ENCODE peak calls at places on chromosomes 4 and X, in six cellular contexts. Y is AG10803, S is pancreas, J is ovary, M is body of pancreas, L is lower lobe of right lung. X is an unnamed sample.

GRCh38 chr4:108058685-108059440 is 69.2 kb downstream of the HADH start:
- DNase-seq in Y (peak), S (no peak), J (no peak), M (no peak), L (no peak), X (peak)

GRCh38 chr4:156190606-156191005 is 236.9 kb upstream of the CTSO start:
- DNase-seq in Y (peak), S (no peak), J (no peak), M (no peak), L (no peak), X (peak)

GRCh38 chr4:187961171-187961570 is 34.4 kb upstream of the ZFP42 start:
- DNase-seq in Y (no peak), S (no peak), J (no peak), M (no peak), L (no peak), X (no peak)

GRCh38 chr4:8272472-8273428 is 3.2 kb downstream of the HTRA3 start:
- DNase-seq in Y (peak), S (peak), J (peak), M (no peak), L (no peak), X (no peak)

GRCh38 chr4:147094228-147094627 is 148.6 kb upstream of the TTC29 start:
- DNase-seq in Y (no peak), S (no peak), J (no peak), M (no peak), L (no peak), X (no peak)

GRCh38 chrX:68942141-68942540 is 113.3 kb downstream of the EFNB1 start:
- DNase-seq in Y (no peak), S (no peak), J (no peak), M (peak), L (no peak), X (no peak)

GRCh38 chr4:40134206-40134917 is 62.5 kb upstream of the RHOH start:
- DNase-seq in Y (no peak), S (no peak), J (no peak), M (no peak), L (no peak), X (no peak)

GRCh38 chr4:186904104-186904503 is 180.4 kb upstream of the FAT1 start:
- DNase-seq in Y (peak), S (no peak), J (no peak), M (no peak), L (no peak), X (peak)

GRCh38 chr4:62135565-62136156 is 935.5 kb downstream of the ADGRL3 start:
- DNase-seq in Y (no peak), S (no peak), J (no peak), M (no peak), L (no peak), X (no peak)

GRCh38 chr4:57093816-57094481 is 16.2 kb downstream of the IGFBP7 start:
- DNase-seq in Y (no peak), S (no peak), J (no peak), M (no peak), L (no peak), X (no peak)

GRCh38 chr4:76665139-76665538 is 230.1 kb downstream of the SHROOM3 start:
- DNase-seq in Y (peak), S (no peak), J (no peak), M (peak), L (peak), X (peak)

GRCh38 chr4:176268963-176269362 is at the start of gene ASB5:
- DNase-seq in Y (no peak), S (no peak), J (no peak), M (no peak), L (no peak), X (no peak)

GRCh38 chr4:173528378-173529321 is 1.4 kb downstream of the HAND2 start:
- DNase-seq in Y (peak), S (peak), J (peak), M (no peak), L (no peak), X (peak)

GRCh38 chr4:108881190-108881589 is 118.3 kb upstream of the ETNPPL start:
- DNase-seq in Y (peak), S (no peak), J (no peak), M (no peak), L (no peak), X (peak)

GRCh38 chr4:150230556-150230955 is 152.3 kb downstream of the DCLK2 start:
- DNase-seq in Y (no peak), S (no peak), J (no peak), M (no peak), L (no peak), X (no peak)

GRCh38 chrX:48154796-48155195 is 24.4 kb downstream of the SPACA5B start:
- DNase-seq in Y (no peak), S (no peak), J (no peak), M (no peak), L (no peak), X (no peak)

GRCh38 chrX:129781134-129782014 is 1.6 kb downstream of the SASH3 start:
- DNase-seq in Y (no peak), S (no peak), J (no peak), M (no peak), L (peak), X (no peak)

GRCh38 chr4:32789026-32789608 is 2068.9 kb downstream of the PCDH7 start:
- DNase-seq in Y (no peak), S (no peak), J (no peak), M (no peak), L (no peak), X (peak)

GRCh38 chrX:97547873-97548578 is 664.3 kb downstream of the RPA4 start:
- DNase-seq in Y (peak), S (no peak), J (no peak), M (no peak), L (no peak), X (peak)

GRCh38 chrX:155745792-155746191 is 133.0 kb upstream of the TMLHE start:
- DNase-seq in Y (peak), S (no peak), J (peak), M (peak), L (no peak), X (peak)

GRCh38 chr4:1008840-1009646 is 2.4 kb upstream of the FGFRL1 start:
- DNase-seq in Y (no peak), S (peak), J (no peak), M (peak), L (peak), X (no peak)

GRCh38 chr4:52718123-52718522 is 33.1 kb downstream of the ERVMER34-1 start:
- DNase-seq in Y (no peak), S (no peak), J (no peak), M (no peak), L (no peak), X (peak)

GRCh38 chr4:20297800-20298199 is 46.1 kb downstream of the SLIT2 start:
- DNase-seq in Y (no peak), S (no peak), J (no peak), M (no peak), L (no peak), X (no peak)

GRCh38 chr4:101066586-101066985 is 280.7 kb downstream of the PPP3CA start:
- DNase-seq in Y (no peak), S (no peak), J (no peak), M (no peak), L (no peak), X (no peak)

GRCh38 chr4:1238676-1239000 is 10.3 kb downstream of the CTBP1 start:
- DNase-seq in Y (no peak), S (peak), J (no peak), M (no peak), L (peak), X (no peak)

GRCh38 chr4:169071781-169072180 is 61.7 kb upstream of the CBR4 start:
- DNase-seq in Y (peak), S (no peak), J (no peak), M (no peak), L (no peak), X (no peak)

GRCh38 chr4:72857787-72858186 is 211.7 kb downstream of the COX18 start:
- DNase-seq in Y (peak), S (no peak), J (no peak), M (no peak), L (no peak), X (peak)

GRCh38 chr4:122826596-122827257 is at the start of gene FGF2:
- DNase-seq in Y (peak), S (peak), J (peak), M (peak), L (peak), X (peak)

GRCh38 chr4:35286434-35286833 is 957.9 kb downstream of the ARAP2 start:
- DNase-seq in Y (no peak), S (no peak), J (no peak), M (no peak), L (no peak), X (no peak)

GRCh38 chr4:168480991-168481588 is 798 bp upstream of the DDX60L start:
- DNase-seq in Y (peak), S (no peak), J (peak), M (peak), L (no peak), X (peak)

GRCh38 chr4:128416921-128417320 is 129.3 kb upstream of the PGRMC2 start:
- DNase-seq in Y (peak), S (no peak), J (no peak), M (no peak), L (no peak), X (peak)

GRCh38 chr4:108473163-108473720 is 147.1 kb upstream of the RPL34 start:
- DNase-seq in Y (no peak), S (no peak), J (no peak), M (no peak), L (no peak), X (peak)

GRCh38 chrX:100685997-100686305 is 42.0 kb downstream of the SRPX2 start:
- DNase-seq in Y (no peak), S (no peak), J (no peak), M (no peak), L (no peak), X (no peak)

GRCh38 chr4:150176559-150176958 is 98.3 kb downstream of the DCLK2 start:
- DNase-seq in Y (peak), S (no peak), J (no peak), M (no peak), L (no peak), X (peak)

GRCh38 chr4:172830295-172830764 is 338.3 kb upstream of the GALNT7 start:
- DNase-seq in Y (no peak), S (no peak), J (no peak), M (no peak), L (no peak), X (peak)

GRCh38 chrX:105114554-105115130 is 105.9 kb downstream of the TEX13A start:
- DNase-seq in Y (no peak), S (no peak), J (no peak), M (no peak), L (no peak), X (no peak)

GRCh38 chrX:38600089-38600755 is 38.9 kb downstream of the TSPAN7 start:
- DNase-seq in Y (no peak), S (no peak), J (no peak), M (no peak), L (no peak), X (no peak)

DNA sequence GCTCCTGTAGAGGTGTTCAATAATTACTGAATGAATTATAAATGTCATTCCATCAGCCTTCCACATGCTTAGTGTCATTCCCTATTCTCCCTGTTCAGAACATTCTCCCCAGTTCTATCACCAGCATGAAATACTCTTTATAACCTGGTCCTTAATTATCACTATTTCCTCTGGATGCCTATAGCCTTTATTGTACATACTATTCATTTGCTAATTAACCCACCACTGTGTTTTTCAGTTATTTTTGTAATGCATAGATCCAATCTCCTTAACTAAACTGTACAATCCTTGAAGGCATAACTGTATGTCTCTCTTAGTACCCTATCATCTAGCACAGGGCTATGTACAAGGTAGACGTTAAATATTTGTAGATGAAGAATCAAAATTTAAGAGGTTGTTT is 1.2 kb downstream of the ABCB7 start:
- DNase-seq in Y (no peak), S (no peak), J (no peak), M (no peak), L (no peak), X (no peak)
- H3K4me3 ChIP-seq in Y (no peak), S (no peak), J (no peak), M (no peak), L (no peak), X (no peak)

DNA sequence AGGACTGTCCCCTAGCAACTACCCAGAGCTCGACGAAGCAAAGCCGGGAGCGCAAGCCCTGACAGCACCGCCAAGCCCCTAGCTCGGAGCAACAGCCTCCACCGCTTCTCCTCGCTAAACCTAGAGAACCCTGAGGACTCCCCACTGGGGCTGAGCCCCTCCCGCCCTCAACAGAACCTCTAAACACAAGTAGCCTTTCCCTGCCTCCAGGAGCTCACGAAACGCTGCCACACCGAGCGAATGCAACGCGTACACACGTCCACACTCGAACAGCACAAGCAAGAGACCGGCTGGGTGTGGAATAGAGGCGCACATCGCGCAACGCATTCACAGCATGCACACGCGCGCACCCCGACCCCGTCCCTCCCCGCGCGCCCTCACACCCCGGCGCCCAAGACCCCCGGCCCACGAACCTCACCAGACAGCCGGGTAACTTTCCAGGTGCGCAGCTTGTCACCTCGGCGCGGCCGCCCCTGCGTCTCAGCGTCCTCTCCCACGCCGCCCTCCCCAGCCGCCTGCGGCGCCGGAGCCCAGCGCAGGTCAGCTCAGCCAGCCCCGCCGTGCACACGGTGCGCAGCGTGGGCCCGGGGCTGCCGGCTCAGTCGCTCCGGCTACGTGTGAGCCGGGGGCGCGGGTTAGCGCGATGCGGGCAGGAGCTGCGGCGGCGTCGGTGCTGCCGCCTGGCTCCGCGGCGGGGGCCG is 354 bp downstream of the PRKG2 start:
- DNase-seq in Y (peak), S (peak), J (no peak), M (no peak), L (peak), X (peak)
- H3K4me3 ChIP-seq in Y (peak), S (peak), J (peak), M (peak), L (peak), X (peak)

DNA sequence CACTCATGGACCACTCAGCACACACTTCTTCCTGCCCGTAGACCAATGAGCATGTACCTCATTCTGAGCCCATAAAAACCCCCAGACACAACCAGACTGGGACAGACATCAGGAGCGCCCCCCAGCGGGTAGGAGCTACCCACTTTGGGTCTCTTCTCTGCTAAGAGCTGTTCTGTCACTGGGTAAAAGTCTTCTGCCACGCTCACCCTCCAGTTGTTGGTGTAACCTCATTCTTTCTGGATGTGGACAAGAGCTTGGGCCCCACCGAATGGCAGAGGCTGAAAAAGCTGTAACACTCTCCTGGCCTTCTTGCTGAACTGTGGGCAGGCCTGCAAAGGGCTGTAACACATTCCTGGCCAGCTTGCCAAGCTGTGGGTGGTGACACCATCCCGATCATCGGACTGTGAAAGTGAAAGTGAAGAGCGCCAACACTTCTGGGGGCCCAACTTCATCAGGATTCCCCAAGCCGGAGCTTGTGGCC is 137.6 kb downstream of the TECRL start:
- DNase-seq in Y (no peak), S (peak), J (no peak), M (no peak), L (no peak), X (no peak)
- H3K4me3 ChIP-seq in Y (no peak), S (no peak), J (no peak), M (no peak), L (no peak), X (no peak)

GRCh38 chrX:134570509-134570846 is 87.8 kb downstream of the PLAC1 start:
- DNase-seq in Y (no peak), S (no peak), J (no peak), M (no peak), L (no peak), X (no peak)
- H3K4me3 ChIP-seq in Y (no peak), S (no peak), J (no peak), M (no peak), L (no peak), X (no peak)